ENCODE peak calls at places on chromosomes 4 and X, in eight cellular contexts. P, T, Y, R, J, Q, E and O are unnamed samples.
A peak's percentile ranks its signal among the peaks of the same experiment; 100 is the strongest.

GRCh38 chrX:108527724-108528123 is 88.1 kb downstream of the COL4A5 start:
- DNase-seq in Q (no peak), J (no peak), Y (no peak), P (no peak), E (no peak), T (no peak), R (no peak), O (no peak)

GRCh38 chrX:39605183-39605582 is 492.6 kb downstream of the BCOR start:
- DNase-seq in Y (no peak), E (no peak), T (no peak), Q (no peak), R (no peak), P (no peak), J (no peak), O (no peak)

GRCh38 chrX:19897087-19897486 is 9.7 kb upstream of the SH3KBP1 start:
- DNase-seq in Y (no peak), E (no peak), J (no peak), T (no peak), P (no peak), Q (no peak), R (no peak), O (no peak)

GRCh38 chr4:41122775-41123174 is 91.6 kb downstream of the APBB2 start:
- DNase-seq in R (no peak), E (no peak), J (no peak), T (no peak), Y (no peak), P (no peak), Q (no peak), O (no peak)

GRCh38 chr4:6404611-6405416 is 67.6 kb downstream of the PPP2R2C start:
- DNase-seq in R (no peak), Q (no peak), J (no peak), E (no peak), Y (no peak), P (peak; percentile 25), T (no peak), O (no peak)

GRCh38 chr4:5524900-5525299 is 183.5 kb downstream of the EVC2 start:
- DNase-seq in E (no peak), R (no peak), Y (peak; percentile 2), J (no peak), P (peak; percentile 15), T (peak; percentile 10), Q (no peak), O (no peak)

GRCh38 chr4:57146444-57146843 is 36.3 kb upstream of the IGFBP7 start:
- DNase-seq in R (no peak), Q (no peak), Y (no peak), J (no peak), T (no peak), P (no peak), E (no peak), O (no peak)

GRCh38 chr4:94345267-94345666 is 2.6 kb upstream of the HPGDS start:
- DNase-seq in J (no peak), R (no peak), T (no peak), Y (no peak), Q (no peak), E (no peak), P (no peak), O (no peak)

GRCh38 chr4:21032246-21032645 is 332.0 kb downstream of the PACRGL start:
- DNase-seq in Q (no peak), R (no peak), T (no peak), Y (no peak), E (no peak), P (no peak), J (no peak), O (no peak)

GRCh38 chr4:22476011-22476410 is 39.9 kb downstream of the ADGRA3 start:
- DNase-seq in Q (no peak), P (no peak), R (no peak), J (no peak), T (no peak), Y (no peak), E (no peak), O (no peak)

GRCh38 chr4:140884431-140885058 is 128.4 kb upstream of the TBC1D9 start:
- DNase-seq in T (no peak), J (peak; percentile 60), P (peak; percentile 44), Y (peak; percentile 65), Q (no peak), E (no peak), R (peak; percentile 58), O (no peak)

GRCh38 chr4:176879370-176880116 is 86.8 kb upstream of the VEGFC start:
- DNase-seq in Y (no peak), Q (no peak), P (no peak), T (no peak), E (no peak), J (no peak), R (no peak), O (no peak)

GRCh38 chrX:13940646-13941045 is 89.0 kb downstream of the GEMIN8 start:
- DNase-seq in E (no peak), Q (no peak), J (no peak), P (no peak), Y (no peak), R (no peak), T (no peak), O (no peak)

GRCh38 chrX:41010188-41010846 is 74.9 kb upstream of the USP9X start:
- DNase-seq in R (peak; percentile 38), Y (peak; percentile 76), E (peak; percentile 33), P (peak; percentile 29), Q (peak; percentile 9), J (peak; percentile 83), T (peak; percentile 39), O (peak; percentile 41)

GRCh38 chr4:1325681-1326635 is 21.1 kb upstream of the UVSSA start:
- DNase-seq in J (no peak), Q (no peak), P (no peak), E (no peak), R (no peak), Y (no peak), T (no peak), O (no peak)

GRCh38 chrX:47623540-47624027 is 3.9 kb upstream of the SYN1 start:
- DNase-seq in Y (peak; percentile 23), E (no peak), R (peak; percentile 51), Q (peak; percentile 16), T (no peak), P (peak; percentile 69), J (peak; percentile 69), O (peak; percentile 61)

GRCh38 chr4:42655921-42656735 is 777 bp downstream of the ATP8A1 start:
- DNase-seq in Q (peak; percentile 42), T (no peak), P (peak; percentile 58), J (peak; percentile 7), Y (peak; percentile 62), R (peak; percentile 43), E (peak; percentile 27), O (peak; percentile 59)

GRCh38 chrX:20361081-20361889 is 94.6 kb upstream of the RPS6KA3 start:
- DNase-seq in P (no peak), E (no peak), Q (no peak), Y (no peak), J (peak; percentile 10), R (no peak), T (peak; percentile 11), O (no peak)

GRCh38 chr4:185535818-185536729 is 767 bp upstream of the PDLIM3 start:
- DNase-seq in J (no peak), R (no peak), T (no peak), P (no peak), Y (no peak), Q (no peak), E (no peak), O (no peak)

GRCh38 chrX:3939967-3940610 is 226.6 kb upstream of the PRKX start:
- DNase-seq in J (peak; percentile 57), E (no peak), P (no peak), Y (no peak), Q (no peak), R (no peak), T (no peak), O (no peak)

GRCh38 chr4:67926485-67926884 is 36.8 kb downstream of the TMPRSS11A start:
- DNase-seq in T (no peak), Q (no peak), Y (no peak), R (no peak), J (no peak), E (no peak), P (no peak), O (no peak)

GRCh38 chr4:102172341-102172740 is 172.9 kb downstream of the SLC39A8 start:
- DNase-seq in Q (no peak), R (no peak), Y (no peak), T (no peak), P (no peak), J (no peak), E (no peak), O (no peak)

DNA sequence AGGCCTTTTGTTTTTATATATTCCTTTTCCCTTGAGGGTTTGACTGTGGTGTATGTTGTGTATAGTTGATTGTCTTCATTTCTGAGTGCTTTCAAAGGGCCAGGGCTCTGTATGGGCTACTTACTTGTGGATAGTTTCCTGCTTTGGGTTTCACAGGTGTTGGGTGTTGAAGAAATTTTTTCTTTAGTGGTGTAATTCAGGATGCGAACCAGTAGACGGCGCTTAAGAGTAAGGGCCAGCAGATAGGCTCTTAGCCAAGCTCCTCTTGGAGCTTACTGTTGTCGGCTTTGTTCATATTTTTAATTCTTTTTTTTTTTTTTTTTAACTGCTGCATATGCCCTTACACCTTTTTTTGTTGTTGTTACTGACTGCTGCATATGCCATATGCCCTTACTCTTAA is 276.3 kb upstream of the GALNT7 start:
- DNase-seq in Q (no peak), T (no peak), J (peak; percentile 10), E (no peak), R (peak; percentile 14), P (no peak), Y (peak; percentile 10), O (no peak)
- TF ChIP-seq CTCF in Q (no peak), T (peak; percentile 45), J (peak; percentile 32), E (no peak), R (peak; percentile 75), P (peak; percentile 55), Y (no peak), O (no peak)

GRCh38 chrX:37995428-37995827 is 10.9 kb upstream of the SYTL5 start:
- DNase-seq in Y (no peak), P (no peak), E (no peak), Q (no peak), T (no peak), R (no peak), J (no peak), O (no peak)
- TF ChIP-seq CTCF in Y (no peak), P (no peak), E (no peak), Q (no peak), T (no peak), R (no peak), J (no peak), O (no peak)

DNA sequence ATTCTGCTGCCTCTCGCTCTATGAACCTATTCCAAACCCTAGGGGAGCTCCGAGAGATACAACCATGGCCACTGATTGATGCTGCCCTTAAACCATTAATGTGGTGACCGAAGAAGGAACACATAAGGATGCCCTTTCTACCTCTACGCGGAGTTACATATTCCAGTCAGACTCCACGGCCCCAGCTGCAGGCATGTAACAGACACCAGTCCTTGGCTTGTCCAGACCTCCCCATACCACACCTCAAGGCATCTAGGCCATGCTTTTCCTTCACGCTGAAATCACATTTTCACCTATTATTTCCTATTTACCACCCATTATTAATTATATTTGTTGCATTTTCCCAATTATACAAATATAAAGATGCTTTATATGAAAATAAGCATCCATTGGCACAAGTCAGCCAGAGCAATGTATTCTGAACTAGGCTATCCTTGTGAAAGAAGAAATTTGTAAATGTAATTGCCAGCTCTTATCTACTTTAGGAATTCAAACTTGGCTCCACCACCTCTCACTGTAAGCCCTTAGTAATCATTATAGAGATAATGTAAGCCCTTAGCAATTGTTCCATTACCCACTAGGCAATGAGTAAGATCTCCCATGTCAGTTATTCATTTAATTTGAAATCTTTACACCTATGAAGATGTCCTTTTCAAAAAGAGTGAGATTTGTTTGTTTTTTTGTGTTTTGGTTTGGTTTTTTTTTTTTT is 338.4 kb downstream of the NR3C2 start:
- DNase-seq in Y (no peak), Q (no peak), J (no peak), R (no peak), T (no peak), P (no peak), E (no peak), O (no peak)
- TF ChIP-seq CTCF in Y (no peak), Q (no peak), J (no peak), R (no peak), T (no peak), P (no peak), E (no peak), O (no peak)

GRCh38 chrX:107324493-107325310 is 118.3 kb downstream of the DNAAF6 start:
- DNase-seq in Y (peak; percentile 7), E (no peak), Q (no peak), R (peak; percentile 76), T (no peak), P (peak; percentile 90), J (peak; percentile 18), O (peak; percentile 76)
- TF ChIP-seq CTCF in Y (no peak), E (no peak), Q (no peak), R (no peak), T (no peak), P (no peak), J (peak; percentile 13), O (no peak)